ENCODE peak calls at places on chromosomes 13 and 19, in nine cellular contexts. One of them, this sample, is unnamed.

GRCh38 chr13:113860579-113861432 is 3.1 kb downstream of the GAS6 start:
- DNase-seq in A549: no peak
- DNase-seq in ovary: peak; percentile 75
- DNase-seq in thoracic aorta: no peak
- DNase-seq in right cardiac atrium: peak; percentile 60
- DNase-seq in CD4-positive, alpha-beta memory T cell: no peak
- DNase-seq in effector memory CD4-positive, alpha-beta T cell: no peak
- DNase-seq in suprapubic skin: peak; percentile 70
- DNase-seq in tibial nerve: no peak
- DNase-seq in this sample: no peak

GRCh38 chr13:108897955-108898354 is 268.5 kb downstream of the MYO16 start:
- DNase-seq in A549: no peak
- DNase-seq in ovary: no peak
- DNase-seq in thoracic aorta: no peak
- DNase-seq in right cardiac atrium: no peak
- DNase-seq in CD4-positive, alpha-beta memory T cell: no peak
- DNase-seq in effector memory CD4-positive, alpha-beta T cell: no peak
- DNase-seq in suprapubic skin: no peak
- DNase-seq in tibial nerve: no peak
- DNase-seq in this sample: no peak

GRCh38 chr13:31119966-31120733 is 41.6 kb downstream of the HSPH1 start:
- DNase-seq in A549: no peak
- DNase-seq in ovary: no peak
- DNase-seq in thoracic aorta: no peak
- DNase-seq in right cardiac atrium: no peak
- DNase-seq in CD4-positive, alpha-beta memory T cell: no peak
- DNase-seq in effector memory CD4-positive, alpha-beta T cell: no peak
- DNase-seq in suprapubic skin: no peak
- DNase-seq in tibial nerve: no peak
- DNase-seq in this sample: no peak

GRCh38 chr13:30422056-30422914 is at the start of gene UBE2L5:
- DNase-seq in A549: peak; percentile 9
- DNase-seq in ovary: peak; percentile 77
- DNase-seq in thoracic aorta: no peak
- DNase-seq in right cardiac atrium: peak; percentile 92
- DNase-seq in CD4-positive, alpha-beta memory T cell: peak; percentile 68
- DNase-seq in effector memory CD4-positive, alpha-beta T cell: peak; percentile 67
- DNase-seq in suprapubic skin: peak; percentile 85
- DNase-seq in tibial nerve: peak; percentile 61
- DNase-seq in this sample: peak; percentile 34

GRCh38 chr19:2488942-2489731 is 13.2 kb downstream of the GADD45B start:
- DNase-seq in A549: no peak
- DNase-seq in ovary: peak; percentile 53
- DNase-seq in thoracic aorta: no peak
- DNase-seq in right cardiac atrium: peak; percentile 89
- DNase-seq in CD4-positive, alpha-beta memory T cell: no peak
- DNase-seq in effector memory CD4-positive, alpha-beta T cell: no peak
- DNase-seq in suprapubic skin: no peak
- DNase-seq in tibial nerve: no peak
- DNase-seq in this sample: no peak

GRCh38 chr19:50344661-50345318 is 15.6 kb upstream of the KCNC3 start:
- DNase-seq in A549: no peak
- DNase-seq in ovary: no peak
- DNase-seq in thoracic aorta: no peak
- DNase-seq in right cardiac atrium: no peak
- DNase-seq in CD4-positive, alpha-beta memory T cell: no peak
- DNase-seq in effector memory CD4-positive, alpha-beta T cell: no peak
- DNase-seq in suprapubic skin: no peak
- DNase-seq in tibial nerve: no peak
- DNase-seq in this sample: no peak

GRCh38 chr13:113297370-113297871 is 382 bp downstream of the LAMP1 start:
- DNase-seq in A549: no peak
- DNase-seq in ovary: no peak
- DNase-seq in thoracic aorta: no peak
- DNase-seq in right cardiac atrium: peak; percentile 74
- DNase-seq in CD4-positive, alpha-beta memory T cell: peak; percentile 61
- DNase-seq in effector memory CD4-positive, alpha-beta T cell: peak; percentile 57
- DNase-seq in suprapubic skin: no peak
- DNase-seq in tibial nerve: no peak
- DNase-seq in this sample: no peak

GRCh38 chr19:32692727-32693061 is 1.1 kb downstream of the NUDT19 start:
- DNase-seq in A549: no peak
- DNase-seq in ovary: no peak
- DNase-seq in thoracic aorta: no peak
- DNase-seq in right cardiac atrium: no peak
- DNase-seq in CD4-positive, alpha-beta memory T cell: no peak
- DNase-seq in effector memory CD4-positive, alpha-beta T cell: no peak
- DNase-seq in suprapubic skin: no peak
- DNase-seq in tibial nerve: no peak
- DNase-seq in this sample: no peak

GRCh38 chr13:113759525-113760137 is 605 bp downstream of the TMEM255B start:
- DNase-seq in A549: peak; percentile 7
- DNase-seq in ovary: peak; percentile 48
- DNase-seq in thoracic aorta: no peak
- DNase-seq in right cardiac atrium: peak; percentile 62
- DNase-seq in CD4-positive, alpha-beta memory T cell: peak; percentile 13
- DNase-seq in effector memory CD4-positive, alpha-beta T cell: no peak
- DNase-seq in suprapubic skin: no peak
- DNase-seq in tibial nerve: no peak
- DNase-seq in this sample: no peak

GRCh38 chr13:106473174-106473573 is 62.3 kb downstream of the EFNB2 start:
- DNase-seq in A549: no peak
- DNase-seq in ovary: no peak
- DNase-seq in thoracic aorta: no peak
- DNase-seq in right cardiac atrium: no peak
- DNase-seq in CD4-positive, alpha-beta memory T cell: no peak
- DNase-seq in effector memory CD4-positive, alpha-beta T cell: no peak
- DNase-seq in suprapubic skin: no peak
- DNase-seq in tibial nerve: no peak
- DNase-seq in this sample: no peak

GRCh38 chr13:106472621-106473020 is 62.8 kb downstream of the EFNB2 start:
- DNase-seq in A549: no peak
- DNase-seq in ovary: no peak
- DNase-seq in thoracic aorta: no peak
- DNase-seq in right cardiac atrium: no peak
- DNase-seq in CD4-positive, alpha-beta memory T cell: no peak
- DNase-seq in effector memory CD4-positive, alpha-beta T cell: no peak
- DNase-seq in suprapubic skin: no peak
- DNase-seq in tibial nerve: no peak
- DNase-seq in this sample: peak; percentile 24

GRCh38 chr13:106477303-106477702 is 58.2 kb downstream of the EFNB2 start:
- DNase-seq in A549: no peak
- DNase-seq in ovary: no peak
- DNase-seq in thoracic aorta: no peak
- DNase-seq in right cardiac atrium: no peak
- DNase-seq in CD4-positive, alpha-beta memory T cell: no peak
- DNase-seq in effector memory CD4-positive, alpha-beta T cell: no peak
- DNase-seq in suprapubic skin: no peak
- DNase-seq in tibial nerve: no peak
- DNase-seq in this sample: no peak

GRCh38 chr13:106474906-106475305 is 60.6 kb downstream of the EFNB2 start:
- DNase-seq in A549: no peak
- DNase-seq in ovary: no peak
- DNase-seq in thoracic aorta: no peak
- DNase-seq in right cardiac atrium: no peak
- DNase-seq in CD4-positive, alpha-beta memory T cell: no peak
- DNase-seq in effector memory CD4-positive, alpha-beta T cell: no peak
- DNase-seq in suprapubic skin: no peak
- DNase-seq in tibial nerve: no peak
- DNase-seq in this sample: no peak

DNA sequence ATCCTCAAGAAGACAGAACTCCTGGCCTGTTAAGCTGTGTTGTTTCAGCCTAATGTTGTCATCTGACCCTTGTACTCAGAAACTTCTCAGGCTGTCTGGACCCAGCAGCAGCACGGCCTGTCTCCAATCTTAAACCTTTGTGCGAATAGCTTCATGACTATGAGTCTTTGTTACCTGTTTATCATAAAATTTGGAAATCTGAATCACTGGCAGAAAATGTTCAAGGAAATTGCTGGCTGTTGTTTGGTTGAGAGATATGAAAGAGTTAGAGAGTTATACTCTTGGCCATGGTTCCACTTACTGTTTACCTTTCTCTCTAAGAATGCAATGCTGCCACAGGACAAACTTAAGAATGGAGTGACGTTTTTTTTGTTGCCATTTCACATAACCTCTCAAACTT is 59.6 kb downstream of the EFNB2 start:
- DNase-seq in A549: no peak
- DNase-seq in ovary: no peak
- DNase-seq in thoracic aorta: no peak
- DNase-seq in right cardiac atrium: no peak
- DNase-seq in CD4-positive, alpha-beta memory T cell: no peak
- DNase-seq in effector memory CD4-positive, alpha-beta T cell: no peak
- DNase-seq in suprapubic skin: no peak
- DNase-seq in tibial nerve: no peak
- DNase-seq in this sample: peak; percentile 40
- H3K27ac ChIP-seq in A549: no peak overlapping the region
- H3K27ac ChIP-seq in ovary: no peak overlapping the region
- H3K27ac ChIP-seq in thoracic aorta: peak overlapping the region; percentile 15
- H3K27ac ChIP-seq in right cardiac atrium: no peak overlapping the region
- H3K27ac ChIP-seq in CD4-positive, alpha-beta memory T cell: no peak overlapping the region
- H3K27ac ChIP-seq in effector memory CD4-positive, alpha-beta T cell: no peak overlapping the region
- H3K27ac ChIP-seq in suprapubic skin: no peak overlapping the region
- H3K27ac ChIP-seq in tibial nerve: no peak overlapping the region
- H3K27ac ChIP-seq in this sample: peak overlapping the region; percentile 45

DNA sequence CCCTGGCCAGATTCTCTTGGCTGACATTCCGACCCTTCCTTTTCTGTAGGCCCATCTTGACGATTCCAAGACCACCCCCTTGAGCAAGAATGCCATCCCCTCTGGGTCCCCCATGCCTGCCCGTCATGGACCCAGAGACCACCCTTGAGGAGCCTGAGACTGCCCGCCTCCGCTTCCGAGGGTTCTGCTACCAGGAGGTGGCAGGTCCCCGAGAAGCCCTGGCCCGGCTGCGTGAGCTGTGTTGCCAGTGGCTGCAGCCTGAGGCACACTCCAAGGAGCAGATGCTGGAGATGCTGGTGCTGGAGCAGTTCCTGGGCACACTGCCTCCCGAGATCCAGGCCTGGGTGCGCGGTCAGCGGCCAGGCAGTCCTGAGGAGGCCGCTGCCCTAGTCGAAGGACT is 978 bp downstream of the ZNF446 start:
- DNase-seq in A549: no peak
- DNase-seq in ovary: no peak
- DNase-seq in thoracic aorta: no peak
- DNase-seq in right cardiac atrium: peak; percentile 72
- DNase-seq in CD4-positive, alpha-beta memory T cell: no peak
- DNase-seq in effector memory CD4-positive, alpha-beta T cell: no peak
- DNase-seq in suprapubic skin: no peak
- DNase-seq in tibial nerve: no peak
- DNase-seq in this sample: no peak
- H3K27ac ChIP-seq in A549: peak overlapping the region; percentile 93
- H3K27ac ChIP-seq in ovary: peak overlapping the region; percentile 91
- H3K27ac ChIP-seq in thoracic aorta: peak overlapping the region; percentile 92
- H3K27ac ChIP-seq in right cardiac atrium: peak overlapping the region; percentile 89
- H3K27ac ChIP-seq in CD4-positive, alpha-beta memory T cell: peak overlapping the region; percentile 90
- H3K27ac ChIP-seq in effector memory CD4-positive, alpha-beta T cell: no peak overlapping the region
- H3K27ac ChIP-seq in suprapubic skin: no peak overlapping the region
- H3K27ac ChIP-seq in tibial nerve: peak overlapping the region; percentile 87
- H3K27ac ChIP-seq in this sample: peak overlapping the region; percentile 79

GRCh38 chr13:48575014-48575413 is 42.1 kb upstream of the RCBTB2 start:
- DNase-seq in A549: no peak
- DNase-seq in ovary: no peak
- DNase-seq in thoracic aorta: no peak
- DNase-seq in right cardiac atrium: no peak
- DNase-seq in CD4-positive, alpha-beta memory T cell: no peak
- DNase-seq in effector memory CD4-positive, alpha-beta T cell: no peak
- DNase-seq in suprapubic skin: no peak
- DNase-seq in tibial nerve: no peak
- DNase-seq in this sample: no peak

GRCh38 chr13:48576448-48576993 is 43.6 kb upstream of the RCBTB2 start:
- DNase-seq in A549: no peak
- DNase-seq in ovary: no peak
- DNase-seq in thoracic aorta: no peak
- DNase-seq in right cardiac atrium: no peak
- DNase-seq in CD4-positive, alpha-beta memory T cell: no peak
- DNase-seq in effector memory CD4-positive, alpha-beta T cell: no peak
- DNase-seq in suprapubic skin: no peak
- DNase-seq in tibial nerve: no peak
- DNase-seq in this sample: no peak

GRCh38 chr13:48571121-48571901 is 38.4 kb upstream of the RCBTB2 start:
- DNase-seq in A549: no peak
- DNase-seq in ovary: peak; percentile 38
- DNase-seq in thoracic aorta: no peak
- DNase-seq in right cardiac atrium: no peak
- DNase-seq in CD4-positive, alpha-beta memory T cell: no peak
- DNase-seq in effector memory CD4-positive, alpha-beta T cell: no peak
- DNase-seq in suprapubic skin: no peak
- DNase-seq in tibial nerve: no peak
- DNase-seq in this sample: no peak

GRCh38 chr13:48573213-48573612 is 40.3 kb upstream of the RCBTB2 start:
- DNase-seq in A549: no peak
- DNase-seq in ovary: no peak
- DNase-seq in thoracic aorta: no peak
- DNase-seq in right cardiac atrium: no peak
- DNase-seq in CD4-positive, alpha-beta memory T cell: no peak
- DNase-seq in effector memory CD4-positive, alpha-beta T cell: no peak
- DNase-seq in suprapubic skin: no peak
- DNase-seq in tibial nerve: no peak
- DNase-seq in this sample: no peak

DNA sequence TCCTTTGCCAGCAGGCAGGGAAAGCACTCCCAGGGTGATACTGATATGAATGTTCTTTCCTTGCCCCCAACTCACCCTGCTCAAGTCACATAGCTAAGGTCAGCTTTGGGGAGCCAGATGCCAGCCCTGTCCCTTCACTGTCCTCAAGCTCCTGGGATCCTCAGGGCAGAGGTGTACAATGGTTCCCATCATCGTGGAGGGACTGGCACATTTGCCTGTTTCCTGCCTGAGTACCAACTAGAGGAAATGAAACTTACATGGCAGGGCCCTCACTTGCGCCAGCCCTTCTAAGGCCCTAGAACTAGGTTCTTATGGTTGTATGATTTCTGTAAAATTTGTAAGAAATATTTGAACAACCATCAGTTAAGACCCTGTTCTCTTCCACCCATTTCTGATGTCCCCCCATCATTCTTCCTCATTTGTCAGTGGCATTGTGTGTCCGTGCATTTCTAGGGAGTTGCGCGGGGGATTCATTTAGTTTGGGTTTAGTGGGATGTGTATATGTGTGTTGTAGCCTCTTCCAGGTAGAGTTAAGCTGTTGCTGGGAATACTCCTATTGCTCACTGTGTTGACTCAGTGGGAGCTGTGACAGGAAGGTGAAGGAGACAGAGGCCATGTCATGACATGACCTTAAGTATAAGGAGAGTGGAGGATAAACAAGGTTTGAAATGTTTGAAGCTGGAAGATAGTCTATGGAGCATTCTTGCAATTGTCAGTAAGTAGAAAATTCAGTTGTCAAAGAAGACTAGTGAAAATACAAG is 41.3 kb upstream of the RCBTB2 start:
- DNase-seq in A549: no peak
- DNase-seq in ovary: no peak
- DNase-seq in thoracic aorta: no peak
- DNase-seq in right cardiac atrium: no peak
- DNase-seq in CD4-positive, alpha-beta memory T cell: no peak
- DNase-seq in effector memory CD4-positive, alpha-beta T cell: no peak
- DNase-seq in suprapubic skin: no peak
- DNase-seq in tibial nerve: no peak
- DNase-seq in this sample: no peak
- H3K27ac ChIP-seq in A549: no peak overlapping the region
- H3K27ac ChIP-seq in ovary: no peak overlapping the region
- H3K27ac ChIP-seq in thoracic aorta: no peak overlapping the region
- H3K27ac ChIP-seq in right cardiac atrium: no peak overlapping the region
- H3K27ac ChIP-seq in CD4-positive, alpha-beta memory T cell: no peak overlapping the region
- H3K27ac ChIP-seq in effector memory CD4-positive, alpha-beta T cell: no peak overlapping the region
- H3K27ac ChIP-seq in suprapubic skin: no peak overlapping the region
- H3K27ac ChIP-seq in tibial nerve: no peak overlapping the region
- H3K27ac ChIP-seq in this sample: peak overlapping the region; percentile 7

GRCh38 chr13:74930402-74931165 is 551.4 kb downstream of the TBC1D4 start:
- DNase-seq in A549: no peak
- DNase-seq in ovary: no peak
- DNase-seq in thoracic aorta: no peak
- DNase-seq in right cardiac atrium: no peak
- DNase-seq in CD4-positive, alpha-beta memory T cell: no peak
- DNase-seq in effector memory CD4-positive, alpha-beta T cell: no peak
- DNase-seq in suprapubic skin: no peak
- DNase-seq in tibial nerve: no peak
- DNase-seq in this sample: peak; percentile 44
- H3K27ac ChIP-seq in A549: no peak overlapping the region
- H3K27ac ChIP-seq in ovary: no peak overlapping the region
- H3K27ac ChIP-seq in thoracic aorta: no peak overlapping the region
- H3K27ac ChIP-seq in right cardiac atrium: no peak overlapping the region
- H3K27ac ChIP-seq in CD4-positive, alpha-beta memory T cell: no peak overlapping the region
- H3K27ac ChIP-seq in effector memory CD4-positive, alpha-beta T cell: no peak overlapping the region
- H3K27ac ChIP-seq in suprapubic skin: no peak overlapping the region
- H3K27ac ChIP-seq in tibial nerve: no peak overlapping the region
- H3K27ac ChIP-seq in this sample: no peak overlapping the region

This sample was measured in epithelial cell of prostate.